ENCODE peak calls at places on chromosomes 2 and 18, in five cellular contexts. T is esophagus squamous epithelium, U is testis, J is IMR-90, Q is A549. G is an unnamed sample.

GRCh38 chr2:101152195-101153076 is 1.3 kb upstream of the TBC1D8 start:
- DNase-seq in T (no peak), U (peak), J (peak), Q (peak), G (no peak)

GRCh38 chr2:38057651-38058410 is 18.1 kb downstream of the CYP1B1 start:
- DNase-seq in T (no peak), U (no peak), J (no peak), Q (no peak), G (no peak)

GRCh38 chr2:54999182-54999581 is 51.1 kb downstream of the RTN4 start:
- DNase-seq in T (no peak), U (peak), J (peak), Q (no peak), G (no peak)

GRCh38 chr2:9693138-9693520 is 62.3 kb upstream of the YWHAQ start:
- DNase-seq in T (no peak), U (no peak), J (peak), Q (no peak), G (no peak)

GRCh38 chr18:35639296-35639695 is 57.8 kb downstream of the GALNT1 start:
- DNase-seq in T (no peak), U (no peak), J (no peak), Q (no peak), G (no peak)

GRCh38 chr2:178523596-178524134 is 43.4 kb downstream of the PLEKHA3 start:
- DNase-seq in T (no peak), U (no peak), J (peak), Q (no peak), G (no peak)

GRCh38 chr18:48790869-48791635 is 159.7 kb downstream of the SMAD7 start:
- DNase-seq in T (no peak), U (no peak), J (no peak), Q (no peak), G (no peak)

GRCh38 chr2:170022692-170023091 is 155.3 kb upstream of the MYO3B start:
- DNase-seq in T (no peak), U (no peak), J (peak), Q (peak), G (no peak)

GRCh38 chr2:128774320-128775063 is 455.8 kb upstream of the HS6ST1 start:
- DNase-seq in T (no peak), U (peak), J (no peak), Q (no peak), G (peak)

GRCh38 chr2:102438578-102438977 is 15.6 kb downstream of the IL18RAP start:
- DNase-seq in T (no peak), U (no peak), J (no peak), Q (no peak), G (no peak)

GRCh38 chr18:52070295-52070756 is 269.7 kb upstream of the DCC start:
- DNase-seq in T (no peak), U (no peak), J (no peak), Q (no peak), G (no peak)

GRCh38 chr2:26064846-26065245 is 31.0 kb downstream of the RAB10 start:
- DNase-seq in T (no peak), U (no peak), J (no peak), Q (peak), G (no peak)

GRCh38 chr2:26067186-26067974 is 33.5 kb downstream of the RAB10 start:
- DNase-seq in T (no peak), U (no peak), J (no peak), Q (no peak), G (no peak)

GRCh38 chr2:26067980-26068507 is 34.2 kb downstream of the RAB10 start:
- DNase-seq in T (no peak), U (no peak), J (no peak), Q (no peak), G (no peak)

GRCh38 chr2:26070684-26071189 is 36.9 kb downstream of the RAB10 start:
- DNase-seq in T (no peak), U (no peak), J (no peak), Q (no peak), G (no peak)

GRCh38 chr2:26068602-26069298 is 34.9 kb downstream of the RAB10 start:
- DNase-seq in T (no peak), U (peak), J (peak), Q (peak), G (no peak)
- TF ChIP-seq POLR2A in T (no peak), U (no peak), J (no peak), Q (no peak), G (no peak)

DNA sequence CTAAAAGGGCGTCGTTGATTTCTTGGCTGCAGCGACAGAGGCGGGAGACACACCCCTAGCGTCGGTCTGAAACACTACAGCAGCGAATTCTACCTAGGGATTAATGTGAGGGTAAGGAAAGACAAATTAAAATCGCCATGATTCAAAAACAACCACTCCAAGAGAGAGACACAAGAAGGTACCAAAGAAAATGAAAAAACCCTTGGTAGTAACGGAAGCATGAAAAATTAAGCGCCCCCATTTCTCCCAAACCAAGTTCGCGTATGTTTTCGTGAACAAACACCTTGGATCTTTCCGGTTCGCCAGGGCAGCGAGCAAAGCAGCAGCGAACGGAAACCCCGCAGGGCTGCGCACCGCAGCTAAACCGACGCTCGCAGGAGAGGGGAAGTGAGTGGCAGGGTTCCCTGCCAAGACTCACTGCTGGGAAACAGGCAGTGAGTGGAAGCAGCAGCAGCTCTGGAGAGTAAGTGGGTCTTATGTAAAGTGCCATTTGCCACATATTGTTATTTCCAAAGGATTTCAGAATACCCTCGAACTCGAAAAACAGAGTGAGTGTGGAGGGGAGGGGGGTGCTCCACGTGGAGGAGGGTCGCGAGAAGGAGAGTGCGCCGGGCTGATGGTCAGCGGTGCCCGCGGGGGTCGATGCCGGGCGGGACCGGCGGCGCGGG is 1.0 kb downstream of the PPP3R1 start:
- DNase-seq in T (peak), U (peak), J (peak), Q (peak), G (no peak)
- TF ChIP-seq POLR2A in T (no peak), U (no peak), J (peak), Q (no peak), G (no peak)

GRCh38 chr2:96507957-96508520 is 2.9 kb upstream of the NEURL3 start:
- DNase-seq in T (no peak), U (peak), J (peak), Q (peak), G (peak)
- TF ChIP-seq POLR2A in T (no peak), U (no peak), J (no peak), Q (no peak), G (no peak)

GRCh38 chr2:149036507-149037293 is 1.8 kb upstream of the LYPD6B start:
- DNase-seq in T (no peak), U (no peak), J (no peak), Q (no peak), G (no peak)

GRCh38 chr2:149037851-149038250 is 648 bp upstream of the LYPD6B start:
- DNase-seq in T (no peak), U (no peak), J (no peak), Q (no peak), G (no peak)

GRCh38 chr2:149039213-149039724 is 770 bp downstream of the LYPD6B start:
- DNase-seq in T (no peak), U (no peak), J (no peak), Q (no peak), G (no peak)

GRCh38 chr2:149040451-149040850 is 2.0 kb downstream of the LYPD6B start:
- DNase-seq in T (no peak), U (peak), J (no peak), Q (peak), G (no peak)

GRCh38 chr2:149038442-149039212 is at the start of gene LYPD6B:
- DNase-seq in T (no peak), U (peak), J (no peak), Q (no peak), G (no peak)
- TF ChIP-seq POLR2A in T (no peak), U (no peak), J (no peak), Q (no peak), G (no peak)

DNA sequence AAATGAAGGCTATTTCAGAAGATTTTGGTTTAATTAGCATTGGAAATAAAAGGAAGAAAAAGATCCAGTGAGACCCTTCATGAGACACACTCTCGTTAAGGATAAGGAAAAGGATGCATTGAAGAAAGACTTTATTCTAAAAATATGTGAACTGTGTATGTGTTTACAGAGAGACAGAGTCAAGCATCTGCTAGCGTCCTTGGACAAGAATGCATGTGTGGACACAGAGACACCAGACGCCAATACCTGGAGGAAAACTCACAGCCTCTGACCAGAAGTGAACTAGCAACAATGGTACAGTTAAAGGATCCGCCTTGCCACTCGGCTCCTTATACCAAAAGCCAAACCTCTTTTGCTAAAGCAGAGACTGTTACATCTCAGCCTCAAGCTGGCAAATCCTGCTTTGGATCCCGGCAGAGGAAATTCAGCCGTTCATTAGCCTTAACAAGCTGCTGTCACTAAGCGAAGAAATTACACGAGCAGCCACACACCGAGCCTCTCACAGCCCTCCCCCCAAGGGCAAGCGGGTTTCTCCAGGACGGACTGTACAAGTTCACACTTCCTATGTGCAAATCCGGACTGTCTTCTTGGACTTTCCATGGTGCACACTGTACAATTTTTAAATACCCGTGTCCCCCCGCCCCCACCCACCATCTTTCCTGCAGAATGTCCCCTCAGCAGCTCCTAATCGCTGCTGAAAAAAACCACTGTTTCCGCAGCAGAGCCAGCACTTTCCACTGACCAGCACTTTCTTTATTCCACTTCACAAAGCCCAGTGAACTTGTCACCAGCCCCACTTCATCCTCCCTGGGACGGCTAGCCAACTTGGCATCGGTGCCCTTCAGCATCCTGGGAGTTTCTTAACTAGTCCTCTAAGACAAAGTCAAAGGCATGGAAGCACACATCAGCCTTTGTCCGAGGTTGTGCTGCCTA is 1.7 kb downstream of the KLF7 start:
- DNase-seq in T (peak), U (peak), J (peak), Q (peak), G (no peak)
- TF ChIP-seq POLR2A in T (peak), U (no peak), J (peak), Q (no peak), G (no peak)

G was measured in vagina.